ENCODE peak calls at places on chromosome 7, in ten cellular contexts. L, H, C, G, I, A, N, J, X and R are unnamed samples.

GRCh38 chr7:128755816-128756476 is 16.8 kb downstream of the CALU start:
- DNase-seq in L (no peak), H (no peak), C (no peak), G (no peak), I (no peak), A (no peak), N (no peak), J (no peak), X (peak; percentile 95), R (no peak)

GRCh38 chr7:111364413-111364812 is 197.9 kb downstream of the IMMP2L start:
- DNase-seq in L (no peak), H (no peak), C (no peak), G (no peak), I (no peak), A (no peak), N (no peak), J (no peak), X (peak; percentile 81), R (no peak)

GRCh38 chr7:77244222-77244934 is 44.8 kb upstream of the FGL2 start:
- DNase-seq in L (no peak), H (no peak), C (no peak), G (no peak), I (no peak), A (no peak), N (no peak), J (no peak), X (no peak), R (no peak)

GRCh38 chr7:121286742-121287699 is 41.8 kb upstream of the WNT16 start:
- DNase-seq in L (no peak), H (no peak), C (no peak), G (no peak), I (no peak), A (no peak), N (no peak), J (no peak), X (peak; percentile 57), R (no peak)

GRCh38 chr7:134101716-134102115 is 25.4 kb upstream of the LRGUK start:
- DNase-seq in L (no peak), H (no peak), C (no peak), G (no peak), I (no peak), A (no peak), N (no peak), J (no peak), X (no peak), R (no peak)

GRCh38 chr7:150695654-150696053 is 10.1 kb downstream of the GIMAP2 start:
- DNase-seq in L (no peak), H (no peak), C (no peak), G (no peak), I (no peak), A (no peak), N (no peak), J (no peak), X (no peak), R (no peak)

GRCh38 chr7:70710011-70710480 is 421.9 kb upstream of the GALNT17 start:
- DNase-seq in L (no peak), H (no peak), C (no peak), G (no peak), I (no peak), A (no peak), N (no peak), J (no peak), X (peak; percentile 57), R (no peak)

GRCh38 chr7:101817031-101817929 is at the start of gene CUX1:
- DNase-seq in L (peak; percentile 28), H (no peak), C (no peak), G (no peak), I (peak; percentile 26), A (peak; percentile 18), N (no peak), J (peak; percentile 30), X (no peak), R (no peak)

GRCh38 chr7:136086712-136087111 is 109.6 kb upstream of the MTPN start:
- DNase-seq in L (peak; percentile 48), H (peak; percentile 17), C (peak; percentile 65), G (peak; percentile 48), I (no peak), A (no peak), N (peak; percentile 81), J (no peak), X (peak; percentile 67), R (peak; percentile 59)

GRCh38 chr7:116585392-116585791 is 60.6 kb downstream of the CAV1 start:
- DNase-seq in L (no peak), H (no peak), C (no peak), G (no peak), I (no peak), A (no peak), N (no peak), J (no peak), X (no peak), R (no peak)

GRCh38 chr7:36951257-36951697 is 227.0 kb upstream of the AOAH start:
- DNase-seq in L (no peak), H (no peak), C (no peak), G (no peak), I (no peak), A (no peak), N (no peak), J (no peak), X (no peak), R (no peak)

GRCh38 chr7:45623740-45624391 is 49.7 kb downstream of the ADCY1 start:
- DNase-seq in L (no peak), H (no peak), C (no peak), G (no peak), I (no peak), A (no peak), N (no peak), J (no peak), X (no peak), R (no peak)

GRCh38 chr7:134625571-134625970 is 21.1 kb upstream of the BPGM start:
- DNase-seq in L (no peak), H (no peak), C (no peak), G (no peak), I (no peak), A (no peak), N (no peak), J (no peak), X (peak; percentile 28), R (no peak)

GRCh38 chr7:149286811-149287400 is 24.9 kb downstream of the ZNF783 start:
- DNase-seq in L (no peak), H (no peak), C (no peak), G (no peak), I (no peak), A (no peak), N (no peak), J (no peak), X (peak; percentile 24), R (no peak)

GRCh38 chr7:157928171-157928794 is 591.5 kb downstream of the DNAJB6 start:
- DNase-seq in L (no peak), H (no peak), C (no peak), G (no peak), I (no peak), A (no peak), N (no peak), J (no peak), X (no peak), R (no peak)

GRCh38 chr7:22223841-22224240 is 133.1 kb downstream of the RAPGEF5 start:
- DNase-seq in L (no peak), H (no peak), C (no peak), G (no peak), I (no peak), A (no peak), N (no peak), J (no peak), X (no peak), R (no peak)

GRCh38 chr7:11373546-11374142 is 400.0 kb downstream of the PHF14 start:
- DNase-seq in L (no peak), H (no peak), C (no peak), G (no peak), I (no peak), A (no peak), N (no peak), J (no peak), X (peak; percentile 15), R (no peak)

GRCh38 chr7:69889338-69890080 is 291.2 kb downstream of the AUTS2 start:
- DNase-seq in L (no peak), H (no peak), C (no peak), G (no peak), I (no peak), A (no peak), N (no peak), J (no peak), X (no peak), R (no peak)

GRCh38 chr7:37016073-37016878 is 292.0 kb upstream of the AOAH start:
- DNase-seq in L (no peak), H (no peak), C (no peak), G (no peak), I (no peak), A (no peak), N (no peak), J (no peak), X (no peak), R (no peak)

GRCh38 chr7:6556196-6556595 is 4.9 kb upstream of the GRID2IP start:
- DNase-seq in L (no peak), H (no peak), C (no peak), G (no peak), I (no peak), A (no peak), N (no peak), J (no peak), X (no peak), R (no peak)

GRCh38 chr7:36439624-36440023 is 50.0 kb downstream of the ANLN start:
- DNase-seq in L (no peak), H (no peak), C (no peak), G (no peak), I (no peak), A (no peak), N (no peak), J (no peak), X (peak; percentile 7), R (no peak)